ENCODE peak calls at places on chromosomes 5 and 9, in five cellular contexts. T is stomach, O is K562, A is neural progenitor cell, C is tibial artery. L is an unnamed sample. For H3K9me3, the result is how much of the 10 kb centered on the place peaks cover.

GRCh38 chr9:87147803-87148202 is 200.5 kb upstream of the GAS1 start:
- DNase-seq in T (no peak), O (no peak), A (no peak), C (no peak), L (no peak)

GRCh38 chr9:32955655-32956478 is 45.6 kb downstream of the APTX start:
- DNase-seq in T (no peak), O (no peak), A (no peak), C (no peak), L (no peak)

GRCh38 chr9:108093773-108094675 is 604.5 kb upstream of the KLF4 start:
- DNase-seq in T (peak), O (peak), A (no peak), C (no peak), L (no peak)

GRCh38 chr5:51398875-51399635 is 15.8 kb downstream of the ISL1 start:
- DNase-seq in T (no peak), O (no peak), A (peak), C (no peak), L (no peak)

GRCh38 chr9:137297060-137297664 is 4.9 kb downstream of the NRARP start:
- DNase-seq in T (no peak), O (no peak), A (no peak), C (no peak), L (no peak)

GRCh38 chr9:81980568-81980967 is 8.0 kb upstream of the SPATA31D1 start:
- DNase-seq in T (no peak), O (no peak), A (no peak), C (no peak), L (no peak)

GRCh38 chr9:26112724-26113123 is 434.5 kb upstream of the TUSC1 start:
- DNase-seq in T (no peak), O (no peak), A (no peak), C (no peak), L (no peak)

GRCh38 chr5:23169660-23170416 is 316.7 kb upstream of the CDH12 start:
- DNase-seq in T (no peak), O (no peak), A (no peak), C (no peak), L (no peak)

GRCh38 chr9:130680836-130681768 is 12.5 kb upstream of the EXOSC2 start:
- DNase-seq in T (peak), O (peak), A (peak), C (peak), L (peak)

GRCh38 chr9:124412228-124412575 is 3.0 kb downstream of the PSMB7 start:
- DNase-seq in T (no peak), O (no peak), A (no peak), C (no peak), L (no peak)

GRCh38 chr5:73484511-73484910 is 13.7 kb upstream of the BTF3 start:
- DNase-seq in T (no peak), O (no peak), A (no peak), C (no peak), L (no peak)

GRCh38 chr9:120710110-120710981 is 3.9 kb downstream of the MEGF9 start:
- DNase-seq in T (no peak), O (no peak), A (peak), C (no peak), L (no peak)

GRCh38 chr9:91659529-91660294 is 236.1 kb upstream of the NFIL3 start:
- DNase-seq in T (no peak), O (peak), A (peak), C (no peak), L (no peak)

GRCh38 chr5:10364186-10364689 is 10.7 kb downstream of the MARCHF6 start:
- DNase-seq in T (no peak), O (no peak), A (no peak), C (no peak), L (no peak)

GRCh38 chr9:100098241-100098886 is 436 bp downstream of the ERP44 start:
- DNase-seq in T (peak), O (peak), A (peak), C (peak), L (peak)

GRCh38 chr5:41071975-41072374 is 833 bp upstream of the MROH2B start:
- DNase-seq in T (no peak), O (no peak), A (no peak), C (no peak), L (no peak)

GRCh38 chr5:98510111-98510510 is 263.4 kb upstream of the RGMB start:
- DNase-seq in T (peak), O (no peak), A (no peak), C (no peak), L (no peak)

GRCh38 chr5:177994063-177994462 is 2.0 kb downstream of the PROP1 start:
- DNase-seq in T (no peak), O (no peak), A (no peak), C (no peak), L (no peak)

GRCh38 chr5:8829322-8830029 is 716.4 kb downstream of the SEMA5A start:
- DNase-seq in T (no peak), O (no peak), A (no peak), C (no peak), L (no peak)

GRCh38 chr5:158812381-158812780 is 287.3 kb downstream of the EBF1 start:
- DNase-seq in T (no peak), O (no peak), A (no peak), C (no peak), L (no peak)

GRCh38 chr5:30106596-30106995 is 1086.9 kb upstream of the CDH6 start:
- DNase-seq in T (no peak), O (no peak), A (no peak), C (no peak), L (no peak)

GRCh38 chr9:136361757-136362449 is 1.6 kb downstream of the DNLZ start:
- DNase-seq in T (no peak), O (no peak), A (no peak), C (no peak), L (no peak)

DNA sequence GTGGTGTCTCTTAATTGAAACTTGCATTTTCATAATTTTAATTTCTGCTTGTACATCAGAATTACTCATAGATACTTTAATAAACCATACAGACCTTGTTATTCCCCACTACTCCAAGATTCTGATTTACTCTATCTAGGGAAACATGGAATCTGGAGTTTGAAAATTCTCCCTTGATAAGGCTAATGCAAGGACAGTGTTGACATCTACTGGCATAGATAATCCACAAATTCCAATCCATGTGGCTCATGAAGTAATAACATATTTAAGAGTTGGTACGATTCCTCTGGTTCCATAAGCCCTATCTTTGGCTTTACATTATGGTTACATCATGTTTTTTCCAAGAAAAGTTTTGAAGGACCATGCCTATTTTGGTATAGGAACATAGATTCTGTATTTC is 759.2 kb downstream of the TLR4 start:
- DNase-seq in T (no peak), O (no peak), A (no peak), C (no peak), L (no peak)
- H3K9me3 ChIP-seq in T (under half), O (under half), A (under half), C (under half), L (under half)

DNA sequence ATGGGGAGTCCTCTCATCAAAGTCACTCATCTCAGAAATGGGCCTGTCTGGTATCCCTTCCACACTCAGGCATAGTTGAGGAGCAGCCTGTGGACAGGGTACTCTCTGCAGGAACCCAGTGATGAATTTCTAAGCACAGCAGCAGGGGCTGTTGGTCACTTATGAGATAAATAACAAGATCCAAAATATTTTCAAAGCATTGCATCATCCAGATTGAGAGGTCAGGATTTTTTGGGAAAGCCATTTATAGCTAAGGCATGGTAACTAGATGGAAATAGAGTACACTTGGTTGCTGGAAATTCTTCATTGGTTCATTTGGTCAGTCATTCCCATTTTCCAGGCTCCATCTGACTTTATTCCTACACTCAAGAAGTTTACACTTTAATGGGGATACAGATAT is 246.8 kb upstream of the RAI14 start:
- DNase-seq in T (no peak), O (peak), A (no peak), C (no peak), L (no peak)
- H3K9me3 ChIP-seq in T (under half), O (under half), A (under half), C (under half), L (under half)

GRCh38 chr5:3602713-3603502 is 7.3 kb downstream of the IRX1 start:
- DNase-seq in T (peak), O (peak), A (peak), C (no peak), L (no peak)
- H3K9me3 ChIP-seq in T (under half), O (under half), A (under half), C (under half), L (under half)

DNA sequence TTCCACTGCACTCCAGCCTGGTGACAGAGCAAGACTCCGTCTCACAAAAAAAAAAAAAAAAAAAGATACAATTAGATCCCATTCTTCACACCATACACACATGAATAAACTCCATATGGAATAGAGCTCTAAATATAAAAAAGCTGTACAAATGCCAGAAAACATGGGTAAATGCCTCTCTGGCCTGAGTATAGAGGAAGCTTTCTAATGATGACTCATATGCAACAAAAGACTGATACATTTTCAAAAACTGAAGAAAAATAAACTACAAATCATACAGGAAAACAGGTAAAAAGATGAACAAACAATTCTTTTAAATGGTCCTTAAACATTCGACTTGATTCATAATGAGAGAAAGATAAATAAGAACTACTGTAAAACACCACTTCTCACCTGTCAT is 8.6 kb downstream of the ZFP62 start:
- DNase-seq in T (no peak), O (no peak), A (no peak), C (no peak), L (no peak)
- H3K9me3 ChIP-seq in T (under half), O (under half), A (half or more), C (under half), L (half or more)

DNA sequence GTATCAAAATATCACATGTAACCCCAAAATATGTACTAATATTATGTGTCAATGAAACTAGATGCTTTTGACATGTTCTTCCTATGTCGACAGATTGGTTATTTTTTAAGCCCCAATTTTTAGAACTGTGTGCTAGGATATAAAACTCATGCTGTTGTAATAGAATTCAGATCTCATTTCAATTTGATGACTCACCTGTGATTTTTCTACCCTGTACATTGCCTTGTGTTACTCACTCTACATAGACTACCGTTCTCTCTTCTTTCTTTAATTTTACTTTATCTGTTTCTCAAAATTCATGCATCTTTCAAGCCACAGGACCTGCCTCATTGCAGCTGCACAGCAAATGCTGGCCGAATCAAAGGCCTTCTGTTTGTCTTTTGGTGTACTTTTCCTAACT is 284.5 kb downstream of the MAT2B start:
- DNase-seq in T (no peak), O (no peak), A (no peak), C (no peak), L (no peak)
- H3K9me3 ChIP-seq in T (under half), O (under half), A (under half), C (under half), L (under half)

DNA sequence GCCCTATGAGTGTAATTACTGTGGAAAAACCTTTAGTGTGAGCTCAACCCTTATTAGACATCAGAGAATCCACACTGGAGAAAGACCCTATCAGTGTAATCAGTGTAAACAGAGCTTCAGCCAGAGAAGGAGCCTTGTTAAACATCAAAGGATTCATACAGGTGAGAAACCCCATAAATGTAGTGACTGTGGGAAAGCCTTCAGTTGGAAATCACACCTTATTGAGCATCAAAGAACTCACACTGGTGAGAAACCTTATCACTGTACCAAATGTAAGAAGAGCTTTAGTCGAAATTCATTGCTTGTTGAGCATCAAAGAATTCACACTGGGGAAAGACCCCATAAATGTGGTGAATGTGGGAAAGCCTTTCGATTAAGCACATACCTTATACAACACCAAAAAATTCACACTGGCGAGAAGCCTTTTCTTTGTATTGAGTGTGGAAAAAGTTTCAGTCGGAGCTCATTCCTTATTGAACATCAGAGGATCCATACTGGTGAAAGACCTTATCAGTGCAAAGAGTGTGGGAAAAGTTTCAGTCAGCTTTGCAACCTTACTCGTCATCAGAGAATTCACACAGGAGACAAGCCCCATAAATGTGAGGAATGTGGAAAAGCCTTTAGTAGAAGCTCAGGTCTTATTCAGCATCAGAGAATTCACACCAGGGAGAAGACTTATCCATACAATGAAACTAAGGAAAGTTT is 9.9 kb downstream of the ZNF189 start:
- DNase-seq in T (no peak), O (no peak), A (no peak), C (no peak), L (no peak)
- H3K9me3 ChIP-seq in T (under half), O (half or more), A (half or more), C (under half), L (half or more)

GRCh38 chr5:37871023-37871815 is 31.4 kb upstream of the GDNF start:
- DNase-seq in T (no peak), O (no peak), A (no peak), C (no peak), L (no peak)
- H3K9me3 ChIP-seq in T (under half), O (under half), A (under half), C (under half), L (under half)

DNA sequence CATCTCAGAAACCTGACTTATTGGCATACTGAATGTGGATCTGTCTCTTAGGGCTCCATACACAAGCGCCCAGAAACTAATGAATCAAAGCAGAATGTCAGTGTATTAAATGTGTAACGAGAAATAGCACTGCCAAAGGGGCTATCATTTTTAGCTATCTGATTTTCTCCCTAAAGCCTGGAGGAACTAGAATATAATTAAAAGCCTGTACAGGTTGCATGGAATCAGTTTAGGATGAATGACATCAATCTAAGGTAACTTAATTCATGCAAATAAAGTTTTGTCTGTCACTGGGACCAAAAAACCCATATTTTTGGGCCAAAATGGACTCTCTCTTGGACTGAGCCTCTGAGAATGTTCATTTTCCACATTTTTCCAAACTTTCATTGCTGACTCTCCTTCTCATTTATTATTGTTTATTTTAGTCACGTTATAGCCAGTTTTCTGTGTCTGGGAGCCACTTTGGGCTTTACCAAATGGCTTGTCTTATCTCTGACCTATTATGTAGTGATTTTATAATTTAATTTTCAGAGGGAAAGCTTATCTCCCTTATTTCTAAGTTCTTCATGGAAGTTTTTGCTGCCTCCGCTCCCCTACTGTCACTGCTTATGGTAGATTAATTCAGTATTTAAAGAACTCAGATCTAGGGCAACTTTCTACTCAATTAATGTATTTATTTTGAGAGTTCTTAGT is 47.0 kb downstream of the PRR16 start:
- DNase-seq in T (no peak), O (no peak), A (no peak), C (no peak), L (no peak)
- H3K9me3 ChIP-seq in T (under half), O (under half), A (under half), C (under half), L (under half)

GRCh38 chr9:96611302-96611701 is 8.3 kb downstream of the CDC14B start:
- DNase-seq in T (no peak), O (no peak), A (no peak), C (no peak), L (no peak)

GRCh38 chr9:96609732-96610131 is 9.9 kb downstream of the CDC14B start:
- DNase-seq in T (no peak), O (no peak), A (no peak), C (no peak), L (no peak)

GRCh38 chr9:96612966-96613589 is 6.6 kb downstream of the CDC14B start:
- DNase-seq in T (no peak), O (no peak), A (no peak), C (no peak), L (no peak)

GRCh38 chr9:96615421-96615820 is 4.2 kb downstream of the CDC14B start:
- DNase-seq in T (no peak), O (no peak), A (no peak), C (no peak), L (no peak)

GRCh38 chr9:96612105-96612965 is 7.3 kb downstream of the CDC14B start:
- DNase-seq in T (peak), O (no peak), A (peak), C (peak), L (peak)
- H3K9me3 ChIP-seq in T (under half), O (under half), A (under half), C (under half), L (under half)

L was measured in ascending aorta.